ENCODE peak calls at places on chromosomes 11 and 22, in five cellular contexts. H is ascending aorta, A is left ventricle myocardium inferior, B is transverse colon, W is uterus. G is an unnamed sample.

GRCh38 chr11:68978626-68978930 is 2.2 kb downstream of the MRGPRD start:
- DNase-seq in B (peak), A (no peak), W (no peak), H (no peak), G (no peak)

GRCh38 chr11:66541892-66542291 is 4.0 kb downstream of the ZDHHC24 start:
- DNase-seq in A (no peak), W (no peak), B (no peak), H (no peak), G (no peak)

GRCh38 chr11:119459293-119459976 is 36.5 kb upstream of the THY1 start:
- DNase-seq in A (no peak), W (no peak), B (no peak), H (no peak), G (no peak)

GRCh38 chr11:74683279-74683871 is 47.9 kb downstream of the CHRDL2 start:
- DNase-seq in B (peak), W (no peak), A (peak), H (no peak), G (peak)

GRCh38 chr11:61974766-61975631 is 7.6 kb upstream of the FTH1 start:
- DNase-seq in H (no peak), B (peak), A (no peak), W (no peak), G (peak)

GRCh38 chr11:113519989-113520613 is 44.9 kb upstream of the DRD2 start:
- DNase-seq in B (no peak), A (no peak), H (no peak), W (no peak), G (no peak)

GRCh38 chr11:68872216-68873003 is 30.7 kb upstream of the CPT1A start:
- DNase-seq in A (no peak), B (no peak), W (no peak), H (no peak), G (no peak)

GRCh38 chr11:124612567-124613245 is 1.5 kb downstream of the PANX3 start:
- DNase-seq in A (no peak), H (no peak), B (no peak), W (no peak), G (no peak)

GRCh38 chr11:14350215-14350614 is 8.8 kb downstream of the RRAS2 start:
- DNase-seq in A (no peak), B (no peak), H (no peak), W (no peak), G (no peak)

GRCh38 chr22:27139935-27140493 is 482.6 kb downstream of the MIAT start:
- DNase-seq in B (no peak), H (no peak), A (no peak), W (peak), G (no peak)

GRCh38 chr11:133541331-133542095 is 9.2 kb upstream of the OPCML start:
- DNase-seq in B (no peak), A (no peak), W (no peak), H (no peak), G (no peak)

GRCh38 chr22:40414306-40414705 is 43.9 kb downstream of the SGSM3 start:
- DNase-seq in W (no peak), B (no peak), A (no peak), H (no peak), G (no peak)

GRCh38 chr11:29321293-29322132 is 695.3 kb downstream of the KCNA4 start:
- DNase-seq in B (no peak), A (no peak), H (no peak), W (no peak), G (no peak)

GRCh38 chr22:29635734-29636357 is 32.4 kb downstream of the NF2 start:
- DNase-seq in W (no peak), H (no peak), A (no peak), B (no peak), G (no peak)

GRCh38 chr11:73203322-73203721 is 14.8 kb upstream of the P2RY2 start:
- DNase-seq in A (no peak), H (no peak), B (no peak), W (no peak), G (no peak)

GRCh38 chr11:119765628-119766027 is 36.6 kb upstream of the NECTIN1 start:
- DNase-seq in A (no peak), H (no peak), W (no peak), B (no peak), G (no peak)

GRCh38 chr11:126277780-126278179 is 5.1 kb upstream of the TIRAP start:
- DNase-seq in A (no peak), B (no peak), H (no peak), W (no peak), G (no peak)

GRCh38 chr11:92643827-92644226 is 325.6 kb upstream of the MTNR1B start:
- DNase-seq in B (no peak), H (no peak), W (no peak), A (no peak), G (no peak)

GRCh38 chr11:14373941-14374646 is 15.1 kb upstream of the RRAS2 start:
- DNase-seq in H (peak), W (peak), B (no peak), A (no peak), G (no peak)

GRCh38 chr11:29131055-29131454 is 885.8 kb downstream of the KCNA4 start:
- DNase-seq in H (no peak), A (no peak), B (no peak), W (no peak), G (no peak)

GRCh38 chr11:122697636-122698167 is 42.2 kb downstream of the UBASH3B start:
- DNase-seq in W (no peak), A (no peak), H (no peak), B (no peak), G (no peak)

GRCh38 chr22:23053051-23053707 is 17.1 kb upstream of the GNAZ start:
- DNase-seq in W (no peak), B (no peak), H (no peak), A (no peak), G (no peak)

GRCh38 chr11:82718307-82718706 is 15.4 kb downstream of the FAM181B start:
- DNase-seq in A (no peak), W (no peak), B (no peak), H (no peak), G (peak)

GRCh38 chr11:126310229-126310991 is 6.5 kb downstream of the DCPS start:
- DNase-seq in H (no peak), A (peak), B (peak), W (peak), G (peak)

GRCh38 chr11:86183694-86184093 is 60.9 kb upstream of the EED start:
- DNase-seq in H (no peak), W (no peak), B (no peak), A (no peak), G (no peak)

GRCh38 chr11:134019500-134019899 is 49.4 kb upstream of the JAM3 start:
- DNase-seq in B (no peak), W (no peak), H (no peak), A (no peak), G (no peak)

GRCh38 chr11:75103380-75104026 is 6.8 kb upstream of the OR2AT4 start:
- DNase-seq in B (no peak), W (no peak), H (no peak), A (no peak), G (no peak)

GRCh38 chr11:71977090-71977489 is 21.6 kb upstream of the IL18BP start:
- DNase-seq in B (no peak), W (no peak), H (no peak), A (no peak), G (no peak)
- H3K27ac ChIP-seq in B (no peak), W (no peak), H (no peak), A (no peak), G (no peak)

GRCh38 chr11:11895672-11896071 is 53.9 kb downstream of the USP47 start:
- DNase-seq in B (no peak), W (no peak), H (no peak), A (no peak), G (no peak)
- TF ChIP-seq CTCF in B (no peak), W (no peak), H (no peak), A (peak), G (no peak)

DNA sequence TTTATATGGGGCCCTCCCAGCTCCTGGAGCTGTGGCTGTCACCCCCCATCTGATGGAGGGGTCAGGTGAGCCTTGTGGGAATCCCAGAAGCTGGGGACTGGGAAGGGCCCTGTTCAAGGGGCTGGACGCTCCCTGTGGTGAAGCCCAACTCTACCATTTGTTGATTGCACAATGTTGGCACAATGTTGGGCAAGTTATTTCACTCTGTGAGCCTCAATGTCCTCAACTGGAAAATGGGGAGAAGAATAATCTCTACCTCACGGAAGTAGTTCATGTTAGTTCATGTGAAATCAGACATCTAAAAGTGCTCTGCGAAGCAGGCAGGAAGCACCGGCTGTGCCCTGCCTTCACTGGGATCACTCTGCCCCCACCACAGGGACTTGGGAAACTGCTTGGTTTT is 817 bp upstream of the PRR5 start:
- DNase-seq in W (no peak), B (no peak), H (no peak), A (no peak), G (no peak)
- H3K4me3 ChIP-seq in W (no peak), B (no peak), H (no peak), A (no peak), G (no peak)

GRCh38 chr11:12723410-12724297 is 49.4 kb downstream of the TEAD1 start:
- DNase-seq in B (peak), W (no peak), H (no peak), A (no peak), G (no peak)
- H3K27ac ChIP-seq in B (peak), W (peak), H (no peak), A (peak), G (no peak)

GRCh38 chr11:97000481-97000880 is 610.7 kb downstream of the JRKL start:
- DNase-seq in B (no peak), W (no peak), A (no peak), H (no peak), G (no peak)
- TF ChIP-seq CTCF in B (no peak), W (no peak), A (no peak), H (no peak), G (no peak)

DNA sequence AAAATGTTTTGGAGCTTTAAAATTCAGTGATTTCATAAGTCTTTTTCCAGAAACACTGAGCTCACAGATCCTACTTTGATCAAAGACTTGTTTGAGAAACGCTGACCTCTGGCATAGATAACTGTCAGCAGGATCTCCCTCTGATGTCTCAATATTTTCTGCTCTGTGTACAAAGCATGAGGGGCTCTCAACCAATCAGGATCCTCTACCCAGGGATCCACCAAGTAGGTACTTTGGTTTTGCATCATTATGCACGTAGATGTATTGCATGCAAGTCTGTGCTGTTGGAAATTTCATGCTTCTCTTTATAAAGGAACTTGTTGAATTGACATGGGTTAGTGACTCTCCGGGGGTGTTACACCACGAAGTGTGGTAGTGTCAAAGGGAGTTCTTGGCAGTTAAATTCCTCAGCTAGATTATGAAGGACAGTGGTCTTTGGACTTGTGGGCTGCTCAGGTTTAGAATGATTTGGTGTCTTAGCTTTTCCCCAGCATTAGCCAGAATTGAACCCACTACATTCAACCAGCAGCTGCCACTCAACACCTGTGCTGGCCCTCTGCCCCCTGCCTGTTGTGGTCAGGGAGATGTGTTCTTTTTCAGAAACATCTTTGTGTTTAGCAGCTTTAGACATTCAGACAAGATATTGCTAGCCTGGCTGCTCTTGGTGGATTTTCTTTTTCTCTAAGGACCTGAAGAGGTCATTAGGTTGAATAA is 1.7 kb upstream of the DIXDC1 start:
- DNase-seq in B (no peak), H (no peak), A (no peak), W (no peak), G (no peak)
- H3K4me3 ChIP-seq in B (no peak), H (peak), A (peak), W (no peak), G (no peak)

G was measured in dorsolateral prefrontal cortex.